ENCODE peak calls at places on chromosomes 4 and X, in five cellular contexts. M is hepatocyte; D is CD8-positive, alpha-beta T cell; F is right lobe of liver; N is CD4-positive, CD25-positive, alpha-beta regulatory T cell. B is an unnamed sample.

GRCh38 chrX:103187953-103188475 is 26.9 kb upstream of the BEX4 start:
- DNase-seq in M (no peak), D (no peak), F (no peak), N (no peak), B (no peak)

GRCh38 chrX:118383120-118383519 is 37.2 kb downstream of the WDR44 start:
- DNase-seq in F (no peak), D (no peak), N (no peak), M (no peak), B (no peak)

GRCh38 chr4:145843148-145843547 is 95.5 kb downstream of the ZNF827 start:
- DNase-seq in F (no peak), D (no peak), M (no peak), N (no peak), B (no peak)

GRCh38 chr4:80037864-80038263 is 35.2 kb downstream of the ANTXR2 start:
- DNase-seq in D (no peak), M (no peak), F (no peak), N (no peak), B (no peak)

GRCh38 chrX:52424658-52425057 is 55.8 kb downstream of the XAGE2 start:
- DNase-seq in N (no peak), M (no peak), F (no peak), D (no peak), B (no peak)

GRCh38 chr4:154958621-154959358 is 177.7 kb downstream of the RBM46 start:
- DNase-seq in F (peak; percentile 66), N (no peak), D (no peak), M (peak; percentile 45), B (no peak)

GRCh38 chrX:14779589-14779988 is 93.3 kb downstream of the FANCB start:
- DNase-seq in M (no peak), F (no peak), D (no peak), N (no peak), B (no peak)

GRCh38 chr4:176549161-176549865 is 229.5 kb downstream of the SPCS3 start:
- DNase-seq in M (no peak), N (no peak), D (no peak), F (no peak), B (no peak)

GRCh38 chr4:166165829-166166420 is 292.9 kb downstream of the TLL1 start:
- DNase-seq in D (no peak), N (no peak), F (no peak), M (peak; percentile 85), B (no peak)

GRCh38 chrX:30618160-30618765 is 35.0 kb upstream of the GK start:
- DNase-seq in M (no peak), D (no peak), N (no peak), F (no peak), B (peak; percentile 63)

GRCh38 chr4:337932-338758 is 531 bp downstream of the ZNF141 start:
- DNase-seq in D (peak; percentile 16), F (peak; percentile 65), M (peak; percentile 70), N (no peak), B (no peak)

GRCh38 chrX:47621851-47622250 is 2.2 kb upstream of the SYN1 start:
- DNase-seq in M (no peak), N (no peak), D (no peak), F (no peak), B (no peak)

GRCh38 chrX:25019707-25020390 is 4.1 kb upstream of the ARX start:
- DNase-seq in N (no peak), F (no peak), M (no peak), D (no peak), B (peak; percentile 58)

GRCh38 chr4:159434496-159435241 is 331.8 kb downstream of the RAPGEF2 start:
- DNase-seq in N (no peak), D (no peak), M (no peak), F (no peak), B (no peak)

GRCh38 chrX:150715180-150715579 is 22.0 kb downstream of the MTMR1 start:
- DNase-seq in D (no peak), N (no peak), M (no peak), F (no peak), B (no peak)

GRCh38 chr4:151324449-151325319 is 721 bp downstream of the SH3D19 start:
- DNase-seq in D (no peak), F (peak; percentile 94), M (peak; percentile 89), N (no peak), B (peak; percentile 90)

GRCh38 chrX:118530537-118530936 is 34.9 kb downstream of the DOCK11 start:
- DNase-seq in F (no peak), M (no peak), N (no peak), D (no peak), B (no peak)

GRCh38 chr4:13516315-13516860 is 27.9 kb downstream of the NKX3-2 start:
- DNase-seq in F (no peak), N (no peak), M (no peak), D (no peak), B (no peak)

GRCh38 chrX:121008920-121009319 is 23.4 kb upstream of the CT47A1 start:
- DNase-seq in N (no peak), M (no peak), F (no peak), D (no peak), B (no peak)

GRCh38 chrX:22040184-22040583 is 8.1 kb downstream of the PHEX start:
- DNase-seq in F (no peak), N (no peak), D (no peak), M (no peak), B (no peak)

GRCh38 chrX:22037911-22038537 is 5.9 kb downstream of the PHEX start:
- DNase-seq in F (no peak), M (no peak), D (no peak), N (no peak), B (no peak)

GRCh38 chrX:22039541-22039940 is 7.4 kb downstream of the PHEX start:
- DNase-seq in D (no peak), F (no peak), N (no peak), M (no peak), B (no peak)

GRCh38 chrX:22043872-22044271 is 11.7 kb downstream of the PHEX start:
- DNase-seq in D (no peak), N (no peak), M (no peak), F (no peak), B (peak; percentile 56)

GRCh38 chrX:22041931-22042530 is 9.9 kb downstream of the PHEX start:
- DNase-seq in N (no peak), M (no peak), F (no peak), D (no peak), B (no peak)
- H3K4me1 ChIP-seq in N (no peaks in the 10 kb centered on the region), M (no peaks in the 10 kb centered on the region), F (no peaks in the 10 kb centered on the region), D (no peaks in the 10 kb centered on the region), B (no peaks in the 10 kb centered on the region)

DNA sequence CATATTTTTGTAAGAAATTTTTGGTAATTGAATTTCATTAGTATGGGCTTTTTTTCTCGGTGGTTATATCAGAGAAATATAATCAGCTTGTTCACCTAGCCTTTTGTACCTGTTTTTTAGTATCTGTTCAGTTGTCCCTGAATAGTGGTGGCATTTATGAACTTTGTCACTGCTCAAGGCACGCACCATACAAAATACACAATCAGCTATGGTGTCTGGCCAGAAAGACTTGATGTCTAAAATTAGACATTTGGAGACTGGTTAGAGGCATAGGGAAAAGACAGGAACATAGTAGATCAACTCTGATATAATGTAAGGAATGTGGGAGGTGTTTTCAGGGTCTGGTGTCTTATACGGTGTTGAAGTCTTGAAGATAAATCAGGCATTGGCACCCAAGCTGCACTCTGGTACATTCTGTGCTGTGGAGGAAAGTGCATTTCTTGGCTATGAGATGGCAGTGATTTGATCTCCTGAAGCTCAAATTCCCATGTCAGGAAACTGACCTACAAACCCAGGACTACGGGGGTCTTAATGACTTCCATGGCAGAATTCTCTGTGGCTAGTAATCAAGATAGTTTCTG is 3.6 kb downstream of the ART3 start:
- DNase-seq in M (no peak), N (no peak), D (no peak), F (no peak), B (no peak)
- H3K27ac ChIP-seq in M (no peak overlapping the region), N (no peak overlapping the region), D (no peak overlapping the region), F (no peak overlapping the region), B (no peak overlapping the region)

GRCh38 chrX:123740006-123740405 is 7.2 kb upstream of the THOC2 start:
- DNase-seq in N (no peak), M (no peak), F (no peak), D (no peak), B (no peak)
- H3K4me1 ChIP-seq in N (no peaks in the 10 kb centered on the region), M (peaks cover 4% of the 10 kb centered on the region), F (peaks cover 3% of the 10 kb centered on the region), D (no peaks in the 10 kb centered on the region), B (no peaks in the 10 kb centered on the region)

DNA sequence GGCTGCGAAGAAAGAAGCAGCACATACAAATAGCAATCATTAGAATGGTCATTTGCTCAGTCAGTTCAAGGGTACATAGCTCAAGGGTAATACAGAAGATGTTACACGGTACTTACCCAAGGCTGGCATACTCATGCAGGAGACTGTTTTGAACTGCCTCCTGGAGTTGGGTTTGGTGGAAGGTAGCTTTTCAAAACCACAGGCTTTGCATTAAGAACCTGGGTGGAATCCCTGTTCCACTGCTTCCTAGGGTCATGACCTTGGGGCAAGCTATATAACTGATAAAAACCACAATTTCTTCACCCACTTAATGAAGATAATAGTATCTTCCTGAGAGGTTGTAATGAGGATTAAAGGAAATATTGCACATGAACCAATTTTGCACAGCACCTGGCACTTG is 36.5 kb downstream of the TBC1D9 start:
- DNase-seq in M (no peak), F (no peak), N (no peak), D (no peak), B (no peak)
- H3K27ac ChIP-seq in M (no peak overlapping the region), F (no peak overlapping the region), N (no peak overlapping the region), D (no peak overlapping the region), B (no peak overlapping the region)

GRCh38 chr4:53783208-53783859 is 192.0 kb upstream of the LNX1 start:
- DNase-seq in F (no peak), N (no peak), M (no peak), D (no peak), B (no peak)

GRCh38 chr4:53779025-53779424 is 187.7 kb upstream of the LNX1 start:
- DNase-seq in F (no peak), D (no peak), M (no peak), N (no peak), B (no peak)

GRCh38 chr4:53782468-53782865 is 191.2 kb upstream of the LNX1 start:
- DNase-seq in F (no peak), N (no peak), M (no peak), D (no peak), B (no peak)

GRCh38 chr4:53781614-53782467 is 190.6 kb upstream of the LNX1 start:
- DNase-seq in N (no peak), M (no peak), F (no peak), D (no peak), B (no peak)

GRCh38 chr4:53780736-53781400 is 189.6 kb upstream of the LNX1 start:
- DNase-seq in N (no peak), D (no peak), F (no peak), M (no peak), B (no peak)
- H3K4me1 ChIP-seq in N (no peaks in the 10 kb centered on the region), D (no peaks in the 10 kb centered on the region), F (peaks cover 11% of the 10 kb centered on the region), M (peaks cover 24% of the 10 kb centered on the region), B (no peaks in the 10 kb centered on the region)

GRCh38 chr4:81807927-81808672 is 336.4 kb upstream of the RASGEF1B start:
- DNase-seq in N (no peak), F (no peak), M (no peak), D (no peak), B (no peak)
- H3K27ac ChIP-seq in N (no peak overlapping the region), F (no peak overlapping the region), M (no peak overlapping the region), D (no peak overlapping the region), B (no peak overlapping the region)

GRCh38 chr4:7206856-7207567 is 14.7 kb downstream of the SORCS2 start:
- DNase-seq in N (no peak), M (peak; percentile 89), F (peak; percentile 76), D (no peak), B (peak; percentile 83)
- H3K4me1 ChIP-seq in N (no peaks in the 10 kb centered on the region), M (peaks cover 17% of the 10 kb centered on the region), F (peaks cover 41% of the 10 kb centered on the region), D (no peaks in the 10 kb centered on the region), B (peaks cover 5% of the 10 kb centered on the region)

B was measured in endodermal cell.